ENCODE peak calls at places on chromosomes 7 and 10, in nine cellular contexts. M, W, Y, A, B, U, I, Q and Z are unnamed samples.

GRCh38 chr7:120988591-120989299 is at the start of gene CPED1:
- DNase-seq in B (peak), I (peak), M (peak), A (no peak), Y (no peak), W (peak), U (peak), Q (peak), Z (peak)

GRCh38 chr7:33692956-33693355 is 212.4 kb upstream of the BMPER start:
- DNase-seq in Y (no peak), U (no peak), M (peak), B (no peak), A (no peak), Q (no peak), W (no peak), I (no peak), Z (no peak)

GRCh38 chr10:44249490-44249889 is 135.4 kb downstream of the CXCL12 start:
- DNase-seq in W (no peak), I (no peak), Q (no peak), U (no peak), M (no peak), Y (no peak), A (no peak), B (no peak), Z (no peak)

GRCh38 chr10:63438506-63439498 is 27.0 kb downstream of the JMJD1C start:
- DNase-seq in B (no peak), U (no peak), I (no peak), Q (no peak), M (no peak), W (no peak), A (no peak), Y (no peak), Z (no peak)

GRCh38 chr7:29612596-29612995 is 49.0 kb downstream of the PRR15 start:
- DNase-seq in Q (no peak), U (peak), I (no peak), W (no peak), B (no peak), M (no peak), A (no peak), Y (no peak), Z (no peak)

GRCh38 chr7:95843286-95843685 is 70.9 kb downstream of the DYNC1I1 start:
- DNase-seq in B (no peak), U (no peak), Y (no peak), W (no peak), M (no peak), Q (no peak), A (no peak), I (no peak), Z (no peak)

GRCh38 chr10:109977382-109977806 is 30.4 kb upstream of the ADD3 start:
- DNase-seq in M (no peak), A (no peak), B (no peak), I (no peak), W (no peak), U (no peak), Q (peak), Y (no peak), Z (no peak)

GRCh38 chr7:6489612-6490011 is 41.9 kb upstream of the DAGLB start:
- DNase-seq in B (no peak), M (no peak), U (no peak), A (no peak), Y (no peak), W (no peak), Q (no peak), I (no peak), Z (no peak)

GRCh38 chr10:1194161-1194560 is 138.0 kb downstream of the WDR37 start:
- DNase-seq in I (no peak), U (no peak), B (no peak), Q (no peak), Y (no peak), A (no peak), M (no peak), W (no peak), Z (no peak)

GRCh38 chr10:76285012-76285411 is 853.6 kb downstream of the LRMDA start:
- DNase-seq in Y (no peak), U (peak), W (no peak), B (no peak), I (no peak), Q (no peak), M (peak), A (no peak), Z (no peak)

GRCh38 chr10:7026818-7027217 is 384.0 kb downstream of the SFMBT2 start:
- DNase-seq in Y (no peak), W (no peak), A (no peak), U (no peak), Q (no peak), B (no peak), M (no peak), I (no peak), Z (no peak)

GRCh38 chr10:102812213-102812876 is 24.9 kb downstream of the CYP17A1 start:
- DNase-seq in W (no peak), M (no peak), I (no peak), A (no peak), U (no peak), B (no peak), Q (no peak), Y (no peak), Z (peak)

GRCh38 chr7:155349601-155350331 is 52.1 kb downstream of the INSIG1 start:
- DNase-seq in A (no peak), Y (no peak), B (no peak), U (no peak), Q (no peak), I (no peak), W (no peak), M (no peak), Z (no peak)

GRCh38 chr7:149854611-149855367 is 16.6 kb downstream of the ZNF862 start:
- DNase-seq in Y (no peak), I (no peak), M (peak), W (no peak), B (peak), A (no peak), U (no peak), Q (peak), Z (no peak)

GRCh38 chr7:33554046-33554445 is 351.3 kb upstream of the BMPER start:
- DNase-seq in A (no peak), B (no peak), U (no peak), W (no peak), M (no peak), I (no peak), Q (no peak), Y (no peak), Z (no peak)

GRCh38 chr10:5861269-5862031 is 28.2 kb downstream of the ANKRD16 start:
- DNase-seq in M (peak), Q (no peak), U (no peak), W (no peak), A (no peak), Y (no peak), I (no peak), B (no peak), Z (no peak)

GRCh38 chr7:73716318-73716890 is 3.1 kb downstream of the STX1A start:
- DNase-seq in A (no peak), U (no peak), W (no peak), Y (no peak), Q (no peak), I (no peak), B (no peak), M (no peak), Z (no peak)

GRCh38 chr7:71710442-71710841 is 578.5 kb downstream of the GALNT17 start:
- DNase-seq in B (no peak), U (no peak), Y (no peak), I (no peak), A (no peak), Q (no peak), W (no peak), M (no peak), Z (no peak)

GRCh38 chr10:11344081-11344480 is 267.4 kb downstream of the USP6NL start:
- DNase-seq in Y (no peak), B (no peak), U (no peak), Q (no peak), W (no peak), A (no peak), I (no peak), M (no peak), Z (no peak)

GRCh38 chr10:69316313-69317059 is 38.2 kb downstream of the HK1 start:
- DNase-seq in W (no peak), B (peak), U (no peak), Q (peak), A (no peak), M (peak), Y (no peak), I (no peak), Z (no peak)

GRCh38 chr7:111638048-111638447 is 75.8 kb upstream of the IMMP2L start:
- DNase-seq in Y (no peak), W (no peak), Q (no peak), A (no peak), I (no peak), B (no peak), U (no peak), M (no peak), Z (no peak)

GRCh38 chr10:73843254-73843653 is 31.1 kb downstream of the CAMK2G start:
- DNase-seq in Q (no peak), W (no peak), A (no peak), U (no peak), M (no peak), I (no peak), B (no peak), Y (no peak), Z (no peak)

GRCh38 chr7:69994907-69995542 is 396.8 kb downstream of the AUTS2 start:
- DNase-seq in A (no peak), I (no peak), W (no peak), U (no peak), M (no peak), Q (no peak), Y (no peak), B (no peak), Z (no peak)

GRCh38 chr7:152145853-152146466 is 120.5 kb downstream of the GALNT11 start:
- DNase-seq in Y (no peak), U (peak), W (peak), I (no peak), M (peak), B (no peak), Q (no peak), A (peak), Z (no peak)

GRCh38 chr10:21732067-21732772 is 198.2 kb downstream of the MLLT10 start:
- DNase-seq in Y (no peak), B (no peak), A (peak), U (peak), W (no peak), Q (peak), M (peak), I (peak), Z (peak)

GRCh38 chr7:44272456-44272855 is 52.9 kb downstream of the CAMK2B start:
- DNase-seq in B (no peak), U (no peak), A (no peak), I (no peak), M (no peak), Q (no peak), W (no peak), Y (no peak), Z (no peak)

GRCh38 chr10:3902054-3902808 is 117.2 kb upstream of the KLF6 start:
- DNase-seq in U (no peak), W (peak), B (no peak), M (no peak), Y (peak), Q (no peak), A (no peak), I (peak), Z (peak)